ENCODE peak calls at places on chromosomes 1 and 21, in five cellular contexts. One of them, this sample, is unnamed.

GRCh38 chr1:92342401-92342800 is 43.5 kb downstream of the RPAP2 start:
- DNase-seq in NT2/D1: no peak
- DNase-seq in GM12878: no peak
- DNase-seq in H1: no peak
- DNase-seq in HepG2: no peak
- DNase-seq in this sample: no peak

GRCh38 chr1:208479435-208479834 is 235.3 kb upstream of the PLXNA2 start:
- DNase-seq in NT2/D1: no peak
- DNase-seq in GM12878: no peak
- DNase-seq in H1: no peak
- DNase-seq in HepG2: no peak
- DNase-seq in this sample: no peak

GRCh38 chr1:85289207-85289847 is 12.9 kb upstream of the BCL10 start:
- DNase-seq in NT2/D1: no peak
- DNase-seq in GM12878: no peak
- DNase-seq in H1: no peak
- DNase-seq in HepG2: no peak
- DNase-seq in this sample: no peak

GRCh38 chr1:1306070-1306660 is 1.6 kb downstream of the ACAP3 start:
- DNase-seq in NT2/D1: no peak
- DNase-seq in GM12878: no peak
- DNase-seq in H1: no peak
- DNase-seq in HepG2: peak; percentile 60
- DNase-seq in this sample: no peak

GRCh38 chr1:221753828-221754188 is 11.9 kb upstream of the DUSP10 start:
- DNase-seq in NT2/D1: no peak
- DNase-seq in GM12878: no peak
- DNase-seq in H1: no peak
- DNase-seq in HepG2: no peak
- DNase-seq in this sample: no peak

GRCh38 chr1:235648407-235648907 is 1.1 kb downstream of the GNG4 start:
- DNase-seq in NT2/D1: no peak
- DNase-seq in GM12878: no peak
- DNase-seq in H1: no peak
- DNase-seq in HepG2: no peak
- DNase-seq in this sample: peak; percentile 52

GRCh38 chr1:64340361-64340760 is 129.6 kb upstream of the CACHD1 start:
- DNase-seq in NT2/D1: no peak
- DNase-seq in GM12878: no peak
- DNase-seq in H1: no peak
- DNase-seq in HepG2: no peak
- DNase-seq in this sample: no peak

GRCh38 chr21:42141643-42142042 is 70.5 kb downstream of the UMODL1 start:
- DNase-seq in NT2/D1: no peak
- DNase-seq in GM12878: no peak
- DNase-seq in H1: no peak
- DNase-seq in HepG2: no peak
- DNase-seq in this sample: no peak

GRCh38 chr21:25615880-25616279 is 8.6 kb upstream of the MRPL39 start:
- DNase-seq in NT2/D1: no peak
- DNase-seq in GM12878: no peak
- DNase-seq in H1: no peak
- DNase-seq in HepG2: no peak
- DNase-seq in this sample: no peak

GRCh38 chr1:37561096-37561793 is 4.5 kb downstream of the DNALI1 start:
- DNase-seq in NT2/D1: no peak
- DNase-seq in GM12878: no peak
- DNase-seq in H1: no peak
- DNase-seq in HepG2: no peak
- DNase-seq in this sample: no peak

GRCh38 chr21:36535618-36536241 is 55.8 kb upstream of the CLDN14 start:
- DNase-seq in NT2/D1: no peak
- DNase-seq in GM12878: peak; percentile 96
- DNase-seq in H1: no peak
- DNase-seq in HepG2: no peak
- DNase-seq in this sample: peak; percentile 42

GRCh38 chr1:155636397-155637153 is 26.6 kb downstream of the MSTO1 start:
- DNase-seq in NT2/D1: no peak
- DNase-seq in GM12878: no peak
- DNase-seq in H1: no peak
- DNase-seq in HepG2: no peak
- DNase-seq in this sample: no peak

GRCh38 chr1:91846007-91846620 is 39.8 kb downstream of the TGFBR3 start:
- DNase-seq in NT2/D1: no peak
- DNase-seq in GM12878: no peak
- DNase-seq in H1: no peak
- DNase-seq in HepG2: peak; percentile 74
- DNase-seq in this sample: peak; percentile 70

GRCh38 chr1:1059494-1060280 is 14.4 kb downstream of the RNF223 start:
- DNase-seq in NT2/D1: no peak
- DNase-seq in GM12878: no peak
- DNase-seq in H1: no peak
- DNase-seq in HepG2: peak; percentile 66
- DNase-seq in this sample: peak; percentile 96

GRCh38 chr1:185154912-185155513 is 1.7 kb downstream of the TRMT1L start:
- DNase-seq in NT2/D1: no peak
- DNase-seq in GM12878: no peak
- DNase-seq in H1: no peak
- DNase-seq in HepG2: no peak
- DNase-seq in this sample: no peak

GRCh38 chr1:99850458-99850974 is 355 bp downstream of the AGL start:
- DNase-seq in NT2/D1: no peak
- DNase-seq in GM12878: no peak
- DNase-seq in H1: no peak
- DNase-seq in HepG2: no peak
- DNase-seq in this sample: no peak

GRCh38 chr1:64758233-64758632 is 13.4 kb downstream of the RAVER2 start:
- DNase-seq in NT2/D1: no peak
- DNase-seq in GM12878: no peak
- DNase-seq in H1: no peak
- DNase-seq in HepG2: no peak
- DNase-seq in this sample: no peak

GRCh38 chr1:30722175-30722537 is 1.2 kb downstream of the MATN1 start:
- DNase-seq in NT2/D1: no peak
- DNase-seq in GM12878: no peak
- DNase-seq in H1: no peak
- DNase-seq in HepG2: no peak
- DNase-seq in this sample: no peak

GRCh38 chr1:20255666-20256065 is 35.0 kb upstream of the VWA5B1 start:
- DNase-seq in NT2/D1: no peak
- DNase-seq in GM12878: no peak
- DNase-seq in H1: no peak
- DNase-seq in HepG2: no peak
- DNase-seq in this sample: peak; percentile 36

GRCh38 chr1:66533804-66534745 is at the start of gene SGIP1:
- DNase-seq in NT2/D1: peak; percentile 28
- DNase-seq in GM12878: no peak
- DNase-seq in H1: no peak
- DNase-seq in HepG2: no peak
- DNase-seq in this sample: no peak

GRCh38 chr1:44835738-44836675 is 7.0 kb downstream of the PTCH2 start:
- DNase-seq in NT2/D1: peak; percentile 96
- DNase-seq in GM12878: peak; percentile 55
- DNase-seq in H1: peak; percentile 69
- DNase-seq in HepG2: peak; percentile 65
- DNase-seq in this sample: peak; percentile 83
- TF ChIP-seq SUZ12 in NT2/D1: no peak
- TF ChIP-seq SUZ12 in GM12878: no peak
- TF ChIP-seq SUZ12 in H1: no peak
- TF ChIP-seq SUZ12 in HepG2: no peak
- TF ChIP-seq SUZ12 in this sample: no peak

DNA sequence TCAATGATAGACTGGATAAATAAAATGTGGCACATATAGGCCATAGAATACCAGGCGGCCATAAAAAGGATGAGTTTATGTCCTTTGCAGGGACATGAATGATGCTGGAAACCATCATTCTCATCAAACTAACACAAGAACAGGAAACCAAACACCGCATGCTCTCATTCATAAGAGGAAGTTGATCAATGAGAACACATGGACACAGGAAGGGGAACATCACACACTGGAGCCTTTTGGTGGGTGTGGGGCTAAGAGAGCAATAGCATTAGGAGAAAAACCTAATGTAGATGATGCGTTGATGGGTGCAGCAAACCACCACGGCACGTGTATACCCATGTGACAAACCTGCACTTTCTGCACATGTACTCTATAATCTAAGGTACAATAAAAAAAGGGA is 883.4 kb upstream of the PRMT6 start:
- DNase-seq in NT2/D1: no peak
- DNase-seq in GM12878: no peak
- DNase-seq in H1: no peak
- DNase-seq in HepG2: no peak
- DNase-seq in this sample: no peak
- TF ChIP-seq SUZ12 in NT2/D1: no peak
- TF ChIP-seq SUZ12 in GM12878: no peak
- TF ChIP-seq SUZ12 in H1: no peak
- TF ChIP-seq SUZ12 in HepG2: no peak
- TF ChIP-seq SUZ12 in this sample: no peak

GRCh38 chr1:209672705-209673630 is 2.2 kb upstream of the G0S2 start:
- DNase-seq in NT2/D1: no peak
- DNase-seq in GM12878: peak; percentile 90
- DNase-seq in H1: no peak
- DNase-seq in HepG2: no peak
- DNase-seq in this sample: no peak
- TF ChIP-seq SUZ12 in NT2/D1: no peak
- TF ChIP-seq SUZ12 in GM12878: no peak
- TF ChIP-seq SUZ12 in H1: no peak
- TF ChIP-seq SUZ12 in HepG2: no peak
- TF ChIP-seq SUZ12 in this sample: no peak

GRCh38 chr1:80878343-80878742 is 922.4 kb upstream of the ADGRL2 start:
- DNase-seq in NT2/D1: no peak
- DNase-seq in GM12878: no peak
- DNase-seq in H1: no peak
- DNase-seq in HepG2: no peak
- DNase-seq in this sample: no peak

GRCh38 chr1:80882552-80882951 is 918.2 kb upstream of the ADGRL2 start:
- DNase-seq in NT2/D1: no peak
- DNase-seq in GM12878: no peak
- DNase-seq in H1: no peak
- DNase-seq in HepG2: peak; percentile 72
- DNase-seq in this sample: no peak
- TF ChIP-seq SUZ12 in NT2/D1: no peak
- TF ChIP-seq SUZ12 in GM12878: no peak
- TF ChIP-seq SUZ12 in H1: no peak
- TF ChIP-seq SUZ12 in HepG2: no peak
- TF ChIP-seq SUZ12 in this sample: no peak

GRCh38 chr1:21647431-21648373 is 21.5 kb downstream of the RAP1GAP start:
- DNase-seq in NT2/D1: peak; percentile 75
- DNase-seq in GM12878: no peak
- DNase-seq in H1: peak; percentile 67
- DNase-seq in HepG2: no peak
- DNase-seq in this sample: peak; percentile 85

GRCh38 chr1:21645550-21645949 is 23.6 kb downstream of the RAP1GAP start:
- DNase-seq in NT2/D1: no peak
- DNase-seq in GM12878: no peak
- DNase-seq in H1: no peak
- DNase-seq in HepG2: no peak
- DNase-seq in this sample: no peak

GRCh38 chr1:21643624-21644023 is 25.5 kb downstream of the RAP1GAP start:
- DNase-seq in NT2/D1: no peak
- DNase-seq in GM12878: no peak
- DNase-seq in H1: no peak
- DNase-seq in HepG2: no peak
- DNase-seq in this sample: no peak

GRCh38 chr1:21644348-21644747 is 24.8 kb downstream of the RAP1GAP start:
- DNase-seq in NT2/D1: no peak
- DNase-seq in GM12878: no peak
- DNase-seq in H1: no peak
- DNase-seq in HepG2: no peak
- DNase-seq in this sample: no peak

DNA sequence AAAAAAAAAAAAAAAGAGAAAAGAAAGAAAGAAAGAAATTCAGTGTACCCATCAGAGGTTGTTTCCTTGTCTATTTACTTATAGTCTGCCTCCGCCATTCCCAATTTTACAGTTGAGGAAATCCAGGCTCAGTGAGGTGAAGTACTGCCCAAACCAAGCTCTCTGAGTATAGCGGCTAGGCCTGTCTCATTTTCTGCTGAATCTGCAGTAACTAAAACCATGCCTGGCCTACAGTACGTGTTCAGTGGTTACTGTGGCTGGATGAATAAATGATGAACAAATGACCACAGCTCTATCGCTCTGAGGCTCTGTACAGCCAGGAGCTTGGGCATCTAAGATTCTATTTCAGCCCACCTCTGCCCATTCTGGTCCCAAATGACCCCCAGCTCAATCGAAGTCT is 24.3 kb downstream of the RAP1GAP start:
- DNase-seq in NT2/D1: no peak
- DNase-seq in GM12878: no peak
- DNase-seq in H1: no peak
- DNase-seq in HepG2: no peak
- DNase-seq in this sample: no peak
- TF ChIP-seq SUZ12 in NT2/D1: no peak
- TF ChIP-seq SUZ12 in GM12878: no peak
- TF ChIP-seq SUZ12 in H1: no peak
- TF ChIP-seq SUZ12 in HepG2: no peak
- TF ChIP-seq SUZ12 in this sample: no peak

DNA sequence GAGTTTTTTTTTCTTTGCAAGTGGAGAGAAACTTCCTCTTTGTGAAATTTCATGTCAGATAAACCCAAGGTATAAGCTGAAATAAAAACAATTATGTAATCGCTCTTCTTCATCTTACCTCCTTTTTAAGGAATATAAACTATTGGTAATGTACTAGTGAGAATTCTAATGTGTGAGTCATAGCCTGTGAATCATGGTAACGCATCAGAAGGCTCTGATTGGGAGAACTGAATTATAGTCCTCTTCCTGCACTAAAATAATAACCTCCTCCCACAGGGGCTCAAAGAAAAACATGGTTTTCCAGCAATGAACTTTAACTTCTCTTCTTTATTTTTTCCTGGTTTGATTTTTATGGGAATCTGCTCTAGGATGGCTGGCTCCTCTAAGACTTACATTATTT is 57.1 kb upstream of the COX20 start:
- DNase-seq in NT2/D1: no peak
- DNase-seq in GM12878: no peak
- DNase-seq in H1: no peak
- DNase-seq in HepG2: no peak
- DNase-seq in this sample: no peak
- TF ChIP-seq SUZ12 in NT2/D1: no peak
- TF ChIP-seq SUZ12 in GM12878: no peak
- TF ChIP-seq SUZ12 in H1: no peak
- TF ChIP-seq SUZ12 in HepG2: no peak
- TF ChIP-seq SUZ12 in this sample: no peak

GRCh38 chr1:119718409-119718808 is 6.7 kb downstream of the PHGDH start:
- DNase-seq in NT2/D1: no peak
- DNase-seq in GM12878: no peak
- DNase-seq in H1: no peak
- DNase-seq in HepG2: no peak
- DNase-seq in this sample: no peak
- TF ChIP-seq SUZ12 in NT2/D1: no peak
- TF ChIP-seq SUZ12 in GM12878: no peak
- TF ChIP-seq SUZ12 in H1: no peak
- TF ChIP-seq SUZ12 in HepG2: no peak
- TF ChIP-seq SUZ12 in this sample: no peak

GRCh38 chr1:232260861-232261260 is 369.1 kb downstream of the SIPA1L2 start:
- DNase-seq in NT2/D1: no peak
- DNase-seq in GM12878: no peak
- DNase-seq in H1: no peak
- DNase-seq in HepG2: no peak
- DNase-seq in this sample: no peak
- TF ChIP-seq SUZ12 in NT2/D1: no peak
- TF ChIP-seq SUZ12 in GM12878: no peak
- TF ChIP-seq SUZ12 in H1: no peak
- TF ChIP-seq SUZ12 in HepG2: no peak
- TF ChIP-seq SUZ12 in this sample: no peak

This sample was measured in HEK293T.